ENCODE peak calls at places on chromosomes 5 and 9, in five cellular contexts. E is activated CD4-positive, alpha-beta T cell treated with anti-CD3 and anti-CD28 coated beads, Interleukin-2, amount 50 U/mL, for 1 hour; V is endothelial cell; U is GM03348; M is AG20443. N is an unnamed sample.

GRCh38 chr9:36802171-36802920 is 229.7 kb downstream of the MELK start:
- DNase-seq in E (no peak), V (no peak), U (no peak), M (peak; percentile 45), N (no peak)

GRCh38 chr5:108672639-108673038 is 75.1 kb upstream of the FER start:
- DNase-seq in E (no peak), V (no peak), U (no peak), M (no peak), N (no peak)

GRCh38 chr9:81671880-81672280 is 17.5 kb downstream of the TLE1 start:
- DNase-seq in E (no peak), V (no peak), U (no peak), M (no peak), N (no peak)

GRCh38 chr5:76866503-76866902 is 16.7 kb downstream of the S100Z start:
- DNase-seq in E (no peak), V (no peak), U (no peak), M (no peak), N (no peak)

GRCh38 chr5:129629581-129629980 is 118.3 kb upstream of the MINAR2 start:
- DNase-seq in E (no peak), V (no peak), U (no peak), M (no peak), N (no peak)

GRCh38 chr9:72540348-72540873 is 19.0 kb downstream of the TMC1 start:
- DNase-seq in E (no peak), V (no peak), U (peak; percentile 31), M (peak; percentile 77), N (no peak)

GRCh38 chr9:98344581-98344980 is 89.1 kb upstream of the TBC1D2 start:
- DNase-seq in E (no peak), V (no peak), U (no peak), M (no peak), N (no peak)

GRCh38 chr5:93677344-93678021 is 63.9 kb downstream of the POU5F2 start:
- DNase-seq in E (no peak), V (peak; percentile 21), U (peak; percentile 76), M (peak; percentile 89), N (no peak)

GRCh38 chr5:143913008-143913752 is 101.2 kb downstream of the HMHB1 start:
- DNase-seq in E (no peak), V (no peak), U (peak; percentile 69), M (peak; percentile 75), N (no peak)

GRCh38 chr5:17305964-17306725 is 88.7 kb downstream of the BASP1 start:
- DNase-seq in E (no peak), V (no peak), U (no peak), M (peak; percentile 31), N (no peak)

GRCh38 chr5:176687247-176687646 is 40.0 kb downstream of the TSPAN17 start:
- DNase-seq in E (no peak), V (no peak), U (no peak), M (no peak), N (no peak)

GRCh38 chr5:91245871-91246270 is 137.2 kb downstream of the ARRDC3 start:
- DNase-seq in E (no peak), V (no peak), U (peak; percentile 9), M (peak; percentile 10), N (no peak)

GRCh38 chr5:27020965-27021364 is 17.4 kb downstream of the CDH9 start:
- DNase-seq in E (no peak), V (no peak), U (peak; percentile 4), M (no peak), N (no peak)

GRCh38 chr5:95913663-95914062 is 48.0 kb downstream of the ELL2 start:
- DNase-seq in E (no peak), V (no peak), U (no peak), M (no peak), N (no peak)

GRCh38 chr5:95261369-95262175 is 23.3 kb downstream of the MCTP1 start:
- DNase-seq in E (no peak), V (no peak), U (peak; percentile 60), M (peak; percentile 47), N (no peak)

GRCh38 chr5:39399135-39400036 is 25.4 kb downstream of the DAB2 start:
- DNase-seq in E (no peak), V (no peak), U (peak; percentile 78), M (peak; percentile 83), N (no peak)

GRCh38 chr9:72424131-72424530 is 59.1 kb upstream of the ZFAND5 start:
- DNase-seq in E (no peak), V (no peak), U (no peak), M (no peak), N (no peak)

GRCh38 chr5:116650544-116650943 is 75.9 kb upstream of the SEMA6A start:
- DNase-seq in E (no peak), V (no peak), U (no peak), M (no peak), N (no peak)

GRCh38 chr9:115006660-115007059 is 76.3 kb upstream of the TNFSF8 start:
- DNase-seq in E (no peak), V (no peak), U (peak; percentile 87), M (peak; percentile 91), N (no peak)

GRCh38 chr5:81922790-81923398 is 48.9 kb upstream of the ATG10 start:
- DNase-seq in E (no peak), V (no peak), U (no peak), M (no peak), N (no peak)

GRCh38 chr5:178438746-178439260 is 151.4 kb downstream of the COL23A1 start:
- DNase-seq in E (no peak), V (no peak), U (no peak), M (no peak), N (no peak)

GRCh38 chr9:131801811-131802210 is 61.9 kb upstream of the RAPGEF1 start:
- DNase-seq in E (no peak), V (peak; percentile 15), U (no peak), M (no peak), N (no peak)

GRCh38 chr9:77977210-77977611 is 54.4 kb downstream of the GNAQ start:
- DNase-seq in E (peak; percentile 41), V (peak; percentile 74), U (peak; percentile 76), M (peak; percentile 68), N (peak; percentile 14)

GRCh38 chr5:140023611-140024191 is 19.4 kb downstream of the NRG2 start:
- DNase-seq in E (no peak), V (no peak), U (no peak), M (no peak), N (no peak)

GRCh38 chr5:81450940-81451339 is 57.0 kb upstream of the ACOT12 start:
- DNase-seq in E (no peak), V (no peak), U (no peak), M (no peak), N (no peak)

GRCh38 chr9:120336753-120337090 is 243.2 kb downstream of the CDK5RAP2 start:
- DNase-seq in E (no peak), V (no peak), U (no peak), M (no peak), N (no peak)

GRCh38 chr9:131447600-131447999 is 53.7 kb downstream of the PRRC2B start:
- DNase-seq in E (no peak), V (no peak), U (no peak), M (peak; percentile 5), N (no peak)

GRCh38 chr9:122265265-122265900 is 701 bp downstream of the MRRF start:
- DNase-seq in E (peak; percentile 8), V (no peak), U (peak; percentile 27), M (peak; percentile 27), N (peak; percentile 63)

GRCh38 chr5:15946026-15946425 is 233.6 kb downstream of the MARCHF11 start:
- DNase-seq in E (no peak), V (no peak), U (peak; percentile 17), M (no peak), N (no peak)

GRCh38 chr5:52077941-52078825 is 694.9 kb downstream of the ISL1 start:
- DNase-seq in E (no peak), V (no peak), U (no peak), M (no peak), N (no peak)

GRCh38 chr9:92147030-92147853 is 32.0 kb upstream of the SPTLC1 start:
- DNase-seq in E (no peak), V (no peak), U (peak; percentile 82), M (peak; percentile 79), N (peak; percentile 57)

GRCh38 chr5:40904205-40904993 is 4.9 kb upstream of the C7 start:
- DNase-seq in E (no peak), V (peak; percentile 66), U (peak; percentile 76), M (peak; percentile 76), N (peak; percentile 43)

GRCh38 chr5:169956756-169957155 is 23.5 kb downstream of the INSYN2B start:
- DNase-seq in E (no peak), V (no peak), U (peak; percentile 26), M (peak; percentile 32), N (no peak)

GRCh38 chr5:157241483-157241882 is 24.4 kb upstream of the CYFIP2 start:
- DNase-seq in E (no peak), V (no peak), U (peak; percentile 20), M (peak; percentile 60), N (no peak)

GRCh38 chr9:27117489-27118135 is 8.6 kb downstream of the TEK start:
- DNase-seq in E (no peak), V (peak; percentile 62), U (peak; percentile 63), M (peak; percentile 81), N (no peak)

GRCh38 chr9:117387422-117387821 is 27.4 kb downstream of the ASTN2 start:
- DNase-seq in E (no peak), V (no peak), U (no peak), M (no peak), N (no peak)

GRCh38 chr5:116032094-116032517 is at the start of gene ARL14EPL:
- DNase-seq in E (no peak), V (no peak), U (peak; percentile 73), M (peak; percentile 74), N (peak; percentile 17)

GRCh38 chr9:137308102-137308619 is 6.1 kb upstream of the NRARP start:
- DNase-seq in E (no peak), V (no peak), U (no peak), M (no peak), N (no peak)

N was measured in GM13977.